ENCODE peak calls at places on chromosomes 4 and X, in eight cellular contexts. One of them, this sample, is unnamed.

GRCh38 chr4:8480221-8480620 is 39.6 kb downstream of the TRMT44 start:
- DNase-seq in GM23338: no peak
- DNase-seq in HepG2: no peak
- DNase-seq in spleen: peak; percentile 29
- DNase-seq in suprapubic skin: no peak
- DNase-seq in stomach: no peak
- DNase-seq in transverse colon: no peak
- DNase-seq in upper lobe of left lung: no peak
- DNase-seq in this sample: no peak

GRCh38 chr4:82989567-82990429 is 20.8 kb downstream of the LIN54 start:
- DNase-seq in GM23338: no peak
- DNase-seq in HepG2: peak; percentile 27
- DNase-seq in spleen: no peak
- DNase-seq in suprapubic skin: no peak
- DNase-seq in stomach: no peak
- DNase-seq in transverse colon: no peak
- DNase-seq in upper lobe of left lung: no peak
- DNase-seq in this sample: peak; percentile 30

GRCh38 chr4:63922146-63922545 is 487.1 kb downstream of the TECRL start:
- DNase-seq in GM23338: peak; percentile 31
- DNase-seq in HepG2: no peak
- DNase-seq in spleen: no peak
- DNase-seq in suprapubic skin: no peak
- DNase-seq in stomach: no peak
- DNase-seq in transverse colon: no peak
- DNase-seq in upper lobe of left lung: no peak
- DNase-seq in this sample: no peak

GRCh38 chrX:43939187-43939926 is 33.8 kb downstream of the NDP start:
- DNase-seq in GM23338: no peak
- DNase-seq in HepG2: no peak
- DNase-seq in spleen: no peak
- DNase-seq in suprapubic skin: no peak
- DNase-seq in stomach: no peak
- DNase-seq in transverse colon: no peak
- DNase-seq in upper lobe of left lung: no peak
- DNase-seq in this sample: no peak

GRCh38 chr4:98512918-98513317 is 145.5 kb downstream of the TSPAN5 start:
- DNase-seq in GM23338: no peak
- DNase-seq in HepG2: no peak
- DNase-seq in spleen: no peak
- DNase-seq in suprapubic skin: no peak
- DNase-seq in stomach: no peak
- DNase-seq in transverse colon: no peak
- DNase-seq in upper lobe of left lung: no peak
- DNase-seq in this sample: no peak

GRCh38 chr4:13953083-13953482 is 325.6 kb upstream of the BOD1L1 start:
- DNase-seq in GM23338: no peak
- DNase-seq in HepG2: no peak
- DNase-seq in spleen: no peak
- DNase-seq in suprapubic skin: no peak
- DNase-seq in stomach: no peak
- DNase-seq in transverse colon: no peak
- DNase-seq in upper lobe of left lung: no peak
- DNase-seq in this sample: no peak

GRCh38 chrX:11261260-11261659 is 32.0 kb upstream of the AMELX start:
- DNase-seq in GM23338: no peak
- DNase-seq in HepG2: no peak
- DNase-seq in spleen: no peak
- DNase-seq in suprapubic skin: no peak
- DNase-seq in stomach: no peak
- DNase-seq in transverse colon: no peak
- DNase-seq in upper lobe of left lung: no peak
- DNase-seq in this sample: no peak

GRCh38 chrX:50818986-50819385 is 5.0 kb upstream of the SHROOM4 start:
- DNase-seq in GM23338: no peak
- DNase-seq in HepG2: no peak
- DNase-seq in spleen: no peak
- DNase-seq in suprapubic skin: no peak
- DNase-seq in stomach: no peak
- DNase-seq in transverse colon: no peak
- DNase-seq in upper lobe of left lung: no peak
- DNase-seq in this sample: no peak

GRCh38 chr4:135824759-135825331 is 1623.3 kb upstream of the PABPC4L start:
- DNase-seq in GM23338: no peak
- DNase-seq in HepG2: no peak
- DNase-seq in spleen: no peak
- DNase-seq in suprapubic skin: no peak
- DNase-seq in stomach: no peak
- DNase-seq in transverse colon: no peak
- DNase-seq in upper lobe of left lung: no peak
- DNase-seq in this sample: no peak

GRCh38 chr4:83285022-83285387 is 407 bp upstream of the COQ2 start:
- DNase-seq in GM23338: peak; percentile 47
- DNase-seq in HepG2: no peak
- DNase-seq in spleen: no peak
- DNase-seq in suprapubic skin: no peak
- DNase-seq in stomach: no peak
- DNase-seq in transverse colon: no peak
- DNase-seq in upper lobe of left lung: peak; percentile 25
- DNase-seq in this sample: no peak

GRCh38 chr4:100098681-100099080 is 91.6 kb downstream of the DDIT4L start:
- DNase-seq in GM23338: no peak
- DNase-seq in HepG2: no peak
- DNase-seq in spleen: no peak
- DNase-seq in suprapubic skin: no peak
- DNase-seq in stomach: no peak
- DNase-seq in transverse colon: no peak
- DNase-seq in upper lobe of left lung: no peak
- DNase-seq in this sample: no peak

GRCh38 chrX:71440401-71440800 is 74.2 kb downstream of the TAF1 start:
- DNase-seq in GM23338: no peak
- DNase-seq in HepG2: no peak
- DNase-seq in spleen: no peak
- DNase-seq in suprapubic skin: no peak
- DNase-seq in stomach: no peak
- DNase-seq in transverse colon: no peak
- DNase-seq in upper lobe of left lung: no peak
- DNase-seq in this sample: no peak

GRCh38 chr4:71550220-71551190 is 211.7 kb downstream of the SLC4A4 start:
- DNase-seq in GM23338: peak; percentile 53
- DNase-seq in HepG2: no peak
- DNase-seq in spleen: no peak
- DNase-seq in suprapubic skin: no peak
- DNase-seq in stomach: no peak
- DNase-seq in transverse colon: peak; percentile 13
- DNase-seq in upper lobe of left lung: peak; percentile 21
- DNase-seq in this sample: no peak

GRCh38 chr4:80171251-80171650 is 26.1 kb upstream of the PRDM8 start:
- DNase-seq in GM23338: no peak
- DNase-seq in HepG2: no peak
- DNase-seq in spleen: no peak
- DNase-seq in suprapubic skin: no peak
- DNase-seq in stomach: no peak
- DNase-seq in transverse colon: no peak
- DNase-seq in upper lobe of left lung: no peak
- DNase-seq in this sample: no peak

GRCh38 chr4:86013623-86014022 is 346.2 kb downstream of the MAPK10 start:
- DNase-seq in GM23338: no peak
- DNase-seq in HepG2: no peak
- DNase-seq in spleen: no peak
- DNase-seq in suprapubic skin: no peak
- DNase-seq in stomach: no peak
- DNase-seq in transverse colon: no peak
- DNase-seq in upper lobe of left lung: no peak
- DNase-seq in this sample: no peak

GRCh38 chr4:153514001-153514526 is 47.9 kb downstream of the TMEM131L start:
- DNase-seq in GM23338: no peak
- DNase-seq in HepG2: no peak
- DNase-seq in spleen: no peak
- DNase-seq in suprapubic skin: no peak
- DNase-seq in stomach: no peak
- DNase-seq in transverse colon: no peak
- DNase-seq in upper lobe of left lung: no peak
- DNase-seq in this sample: no peak

DNA sequence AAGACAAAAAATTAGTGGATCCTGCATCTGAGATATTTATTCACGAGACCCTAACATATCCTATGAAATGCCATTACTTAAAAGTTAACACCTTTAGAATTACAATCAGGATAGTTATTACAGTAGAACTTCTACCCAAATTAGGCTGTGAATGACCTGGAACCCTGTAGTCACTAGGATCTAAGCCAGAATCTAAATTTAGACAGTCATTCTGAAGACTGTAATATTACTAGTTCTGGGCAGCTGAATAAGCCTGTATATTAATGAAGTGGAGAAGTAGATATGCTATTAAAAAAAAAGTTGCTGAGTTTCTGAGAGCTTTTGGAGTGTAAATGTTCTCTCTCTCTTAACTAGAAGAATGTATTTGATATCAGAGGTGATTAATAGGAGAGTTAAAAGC is 67.0 kb downstream of the FAM13A start:
- DNase-seq in GM23338: no peak
- DNase-seq in HepG2: no peak
- DNase-seq in spleen: no peak
- DNase-seq in suprapubic skin: no peak
- DNase-seq in stomach: no peak
- DNase-seq in transverse colon: no peak
- DNase-seq in upper lobe of left lung: no peak
- DNase-seq in this sample: no peak
- TF ChIP-seq POLR2AphosphoS5 in GM23338: no peak
- TF ChIP-seq POLR2AphosphoS5 in HepG2: no peak
- TF ChIP-seq POLR2AphosphoS5 in spleen: no peak
- TF ChIP-seq POLR2AphosphoS5 in suprapubic skin: no peak
- TF ChIP-seq POLR2AphosphoS5 in stomach: no peak
- TF ChIP-seq POLR2AphosphoS5 in transverse colon: no peak
- TF ChIP-seq POLR2AphosphoS5 in upper lobe of left lung: no peak
- TF ChIP-seq POLR2AphosphoS5 in this sample: no peak

DNA sequence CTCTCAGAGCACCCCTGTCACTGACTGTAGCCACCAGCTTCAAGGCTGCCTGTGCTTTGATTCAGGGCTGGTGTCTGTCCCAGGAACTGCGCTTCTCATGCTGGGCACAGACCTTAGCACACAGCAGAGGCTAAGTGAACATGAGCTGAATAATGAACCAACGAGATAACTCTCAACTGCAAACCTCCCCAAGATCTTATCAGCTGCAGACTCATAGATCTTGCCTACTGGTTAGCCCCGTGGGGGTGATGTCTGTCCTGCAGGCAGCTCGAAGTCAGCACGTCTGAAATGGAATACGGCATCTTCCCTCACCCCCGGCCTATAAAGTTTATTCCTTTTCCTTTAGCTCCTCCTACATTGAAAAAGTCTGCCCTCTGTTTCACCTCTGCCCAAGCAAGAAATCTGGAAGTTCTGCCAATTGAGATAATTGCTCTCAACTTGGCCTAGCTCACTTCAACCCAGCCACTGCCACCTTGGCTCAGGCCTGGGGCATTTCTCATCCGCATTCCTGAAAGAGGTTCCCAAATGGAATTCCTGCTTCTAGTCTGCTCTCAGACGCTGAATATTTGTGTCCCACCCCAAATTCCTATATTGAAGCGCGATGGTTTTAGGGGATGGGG is 73.7 kb downstream of the GATB start:
- DNase-seq in GM23338: peak; percentile 21
- DNase-seq in HepG2: no peak
- DNase-seq in spleen: no peak
- DNase-seq in suprapubic skin: no peak
- DNase-seq in stomach: peak; percentile 55
- DNase-seq in transverse colon: no peak
- DNase-seq in upper lobe of left lung: no peak
- DNase-seq in this sample: no peak
- TF ChIP-seq POLR2AphosphoS5 in GM23338: no peak
- TF ChIP-seq POLR2AphosphoS5 in HepG2: no peak
- TF ChIP-seq POLR2AphosphoS5 in spleen: no peak
- TF ChIP-seq POLR2AphosphoS5 in suprapubic skin: no peak
- TF ChIP-seq POLR2AphosphoS5 in stomach: no peak
- TF ChIP-seq POLR2AphosphoS5 in transverse colon: no peak
- TF ChIP-seq POLR2AphosphoS5 in upper lobe of left lung: no peak
- TF ChIP-seq POLR2AphosphoS5 in this sample: no peak

GRCh38 chrX:64350521-64350920 is 44.7 kb downstream of the MTMR8 start:
- DNase-seq in GM23338: no peak
- DNase-seq in HepG2: no peak
- DNase-seq in spleen: no peak
- DNase-seq in suprapubic skin: no peak
- DNase-seq in stomach: no peak
- DNase-seq in transverse colon: no peak
- DNase-seq in upper lobe of left lung: no peak
- DNase-seq in this sample: no peak
- TF ChIP-seq POLR2AphosphoS5 in GM23338: no peak
- TF ChIP-seq POLR2AphosphoS5 in HepG2: no peak
- TF ChIP-seq POLR2AphosphoS5 in spleen: no peak
- TF ChIP-seq POLR2AphosphoS5 in suprapubic skin: no peak
- TF ChIP-seq POLR2AphosphoS5 in stomach: no peak
- TF ChIP-seq POLR2AphosphoS5 in transverse colon: no peak
- TF ChIP-seq POLR2AphosphoS5 in upper lobe of left lung: no peak
- TF ChIP-seq POLR2AphosphoS5 in this sample: no peak

GRCh38 chr4:20341121-20341758 is 89.5 kb downstream of the SLIT2 start:
- DNase-seq in GM23338: no peak
- DNase-seq in HepG2: no peak
- DNase-seq in spleen: no peak
- DNase-seq in suprapubic skin: no peak
- DNase-seq in stomach: no peak
- DNase-seq in transverse colon: no peak
- DNase-seq in upper lobe of left lung: no peak
- DNase-seq in this sample: no peak
- TF ChIP-seq POLR2AphosphoS5 in GM23338: no peak
- TF ChIP-seq POLR2AphosphoS5 in HepG2: no peak
- TF ChIP-seq POLR2AphosphoS5 in spleen: no peak
- TF ChIP-seq POLR2AphosphoS5 in suprapubic skin: no peak
- TF ChIP-seq POLR2AphosphoS5 in stomach: no peak
- TF ChIP-seq POLR2AphosphoS5 in transverse colon: no peak
- TF ChIP-seq POLR2AphosphoS5 in upper lobe of left lung: no peak
- TF ChIP-seq POLR2AphosphoS5 in this sample: no peak